ENCODE peak calls at places on chromosomes 2 and 18, in four cellular contexts. E, I, Z and O are unnamed samples.

GRCh38 chr2:46202987-46203386 is 94.2 kb upstream of the EPAS1 start:
- DNase-seq in Z (no peak), E (no peak), I (no peak), O (no peak)

GRCh38 chr18:76491436-76491800 is 3.6 kb downstream of the ZNF516 start:
- DNase-seq in I (no peak), Z (no peak), E (no peak), O (peak)

GRCh38 chr2:133977385-133977784 is 276.5 kb upstream of the MGAT5 start:
- DNase-seq in Z (no peak), E (no peak), I (no peak), O (no peak)

GRCh38 chr2:104919127-104919526 is 65.2 kb downstream of the POU3F3 start:
- DNase-seq in I (no peak), E (no peak), Z (no peak), O (no peak)

GRCh38 chr18:13159579-13159978 is 59.0 kb upstream of the LDLRAD4 start:
- DNase-seq in Z (peak), E (no peak), I (no peak), O (no peak)

GRCh38 chr2:75100011-75100680 is 99.2 kb downstream of the TACR1 start:
- DNase-seq in E (no peak), Z (no peak), I (no peak), O (no peak)

GRCh38 chr2:235746257-235746934 is 252.6 kb downstream of the AGAP1 start:
- DNase-seq in E (no peak), I (no peak), Z (peak), O (peak)

GRCh38 chr2:181943411-181944124 is 42.1 kb upstream of the PPP1R1C start:
- DNase-seq in I (no peak), Z (no peak), E (no peak), O (no peak)

GRCh38 chr2:217223222-217223930 is 363.5 kb upstream of the TNP1 start:
- DNase-seq in I (peak), Z (no peak), E (no peak), O (no peak)

GRCh38 chr2:203301667-203302066 is 26.5 kb upstream of the ABI2 start:
- DNase-seq in Z (no peak), E (no peak), I (no peak), O (no peak)

GRCh38 chr2:16330571-16331351 is 334.9 kb downstream of the CYRIA start:
- DNase-seq in Z (no peak), I (no peak), E (no peak), O (no peak)

GRCh38 chr2:74128206-74128605 is 19.5 kb downstream of the BOLA3 start:
- DNase-seq in E (no peak), Z (no peak), I (no peak), O (no peak)

GRCh38 chr2:164954954-164955701 is at the start of gene SLC38A11:
- DNase-seq in E (no peak), Z (no peak), I (no peak), O (no peak)

GRCh38 chr2:11598228-11598731 is 64.4 kb downstream of the GREB1 start:
- DNase-seq in E (no peak), Z (no peak), I (no peak), O (no peak)

GRCh38 chr2:190996947-190997346 is 17.0 kb downstream of the STAT1 start:
- DNase-seq in E (no peak), I (no peak), Z (no peak), O (no peak)

GRCh38 chr2:190999058-190999457 is 14.9 kb downstream of the STAT1 start:
- DNase-seq in I (no peak), E (no peak), Z (no peak), O (no peak)

GRCh38 chr2:190996338-190996946 is 17.5 kb downstream of the STAT1 start:
- DNase-seq in Z (peak), E (no peak), I (no peak), O (peak)

GRCh38 chr2:190999949-191000665 is 13.9 kb downstream of the STAT1 start:
- DNase-seq in E (no peak), Z (no peak), I (no peak), O (no peak)

DNA sequence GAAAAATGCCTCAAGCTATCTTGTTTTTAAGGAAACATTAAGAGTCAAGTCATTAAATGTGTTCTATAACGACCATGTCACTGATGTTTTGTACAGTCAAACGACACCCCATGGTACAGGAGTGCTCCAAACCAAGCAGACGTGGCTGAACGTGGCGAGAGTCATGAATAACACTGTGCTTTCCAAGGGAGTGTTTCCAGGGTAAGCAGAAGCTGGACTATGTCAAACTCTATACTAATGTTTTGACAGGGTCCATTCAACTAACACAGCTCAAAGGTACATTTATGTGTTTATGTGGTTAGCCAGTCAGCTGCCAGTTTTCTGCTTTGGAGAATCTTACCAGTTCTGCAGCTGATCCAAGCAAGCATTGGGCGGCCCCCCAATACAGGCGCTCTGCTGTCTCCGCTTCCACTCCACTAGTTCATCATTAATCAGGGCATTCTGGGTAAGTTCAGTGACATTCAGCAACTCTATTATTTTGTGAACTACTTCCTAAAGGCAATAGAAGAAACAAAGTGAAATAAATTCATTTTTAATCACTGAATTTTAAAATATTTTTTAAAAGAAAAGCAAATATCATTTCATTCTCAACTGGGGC is 16.4 kb downstream of the STAT1 start:
- DNase-seq in I (no peak), E (no peak), Z (no peak), O (no peak)
- TF ChIP-seq POLR2A in I (peak), E (no peak), Z (no peak), O (no peak)

DNA sequence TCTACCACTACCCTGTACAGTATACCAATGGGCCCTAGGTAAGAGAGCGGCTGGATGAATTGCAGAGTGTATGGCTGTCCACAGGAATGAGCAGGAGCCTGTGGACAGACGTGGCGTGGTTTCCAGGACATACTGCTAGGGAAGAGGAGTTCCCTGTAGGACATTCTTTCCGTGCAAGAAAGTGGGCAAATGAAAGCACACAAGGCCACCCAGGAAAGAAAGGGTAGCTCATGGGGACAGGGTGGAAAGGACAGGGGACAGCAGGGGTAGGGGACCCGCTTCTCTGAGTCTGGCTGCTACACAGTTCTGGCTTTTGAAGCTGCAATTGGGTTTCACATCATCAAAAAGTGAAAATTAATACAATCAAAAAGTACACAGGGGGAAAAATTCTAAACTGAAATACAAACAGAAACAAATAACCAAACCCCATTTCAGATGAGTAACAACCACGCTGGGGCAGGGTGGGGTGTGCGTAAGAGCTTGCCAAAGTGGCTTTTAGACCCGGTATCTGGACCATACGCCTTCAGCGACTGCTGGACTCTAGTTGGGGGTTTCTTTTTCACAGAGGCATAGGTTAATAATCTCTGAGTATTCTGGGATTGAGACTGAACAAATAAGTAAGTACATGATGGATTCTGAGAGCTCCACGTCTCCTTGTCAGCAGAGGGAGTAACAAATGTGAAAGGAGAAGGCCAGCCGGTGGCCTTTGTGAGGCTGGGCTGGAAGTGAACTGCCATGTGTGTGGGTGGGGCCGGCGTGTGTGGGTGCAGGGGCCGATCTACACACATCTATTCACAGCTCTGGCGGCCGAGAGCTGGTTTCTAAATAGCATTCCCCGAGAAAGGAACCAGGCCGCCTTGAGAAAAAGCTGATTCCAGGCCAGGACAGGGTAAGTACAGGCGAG is 84.0 kb downstream of the HDAC4 start:
- DNase-seq in Z (peak), E (no peak), I (no peak), O (no peak)
- TF ChIP-seq TAF1 in Z (peak), E (no peak), I (no peak), O (no peak)

GRCh38 chr2:177221534-177221933 is 8.9 kb downstream of the HNRNPA3 start:
- DNase-seq in Z (no peak), I (no peak), E (no peak), O (no peak)
- TF ChIP-seq POLR2A in Z (no peak), I (no peak), E (peak), O (no peak)

GRCh38 chr18:26532367-26533340 is 15.7 kb downstream of the KCTD1 start:
- DNase-seq in E (no peak), I (no peak), Z (no peak), O (no peak)
- TF ChIP-seq TAF1 in E (no peak), I (no peak), Z (no peak), O (no peak)

GRCh38 chr2:21025690-21026478 is 18.0 kb downstream of the APOB start:
- DNase-seq in E (no peak), I (no peak), Z (no peak), O (no peak)

GRCh38 chr2:21026479-21027282 is 17.2 kb downstream of the APOB start:
- DNase-seq in I (no peak), E (no peak), Z (no peak), O (no peak)

GRCh38 chr2:21030983-21031968 is 12.6 kb downstream of the APOB start:
- DNase-seq in Z (no peak), I (no peak), E (no peak), O (no peak)

GRCh38 chr2:21029519-21029918 is 14.4 kb downstream of the APOB start:
- DNase-seq in Z (no peak), I (no peak), E (no peak), O (no peak)

DNA sequence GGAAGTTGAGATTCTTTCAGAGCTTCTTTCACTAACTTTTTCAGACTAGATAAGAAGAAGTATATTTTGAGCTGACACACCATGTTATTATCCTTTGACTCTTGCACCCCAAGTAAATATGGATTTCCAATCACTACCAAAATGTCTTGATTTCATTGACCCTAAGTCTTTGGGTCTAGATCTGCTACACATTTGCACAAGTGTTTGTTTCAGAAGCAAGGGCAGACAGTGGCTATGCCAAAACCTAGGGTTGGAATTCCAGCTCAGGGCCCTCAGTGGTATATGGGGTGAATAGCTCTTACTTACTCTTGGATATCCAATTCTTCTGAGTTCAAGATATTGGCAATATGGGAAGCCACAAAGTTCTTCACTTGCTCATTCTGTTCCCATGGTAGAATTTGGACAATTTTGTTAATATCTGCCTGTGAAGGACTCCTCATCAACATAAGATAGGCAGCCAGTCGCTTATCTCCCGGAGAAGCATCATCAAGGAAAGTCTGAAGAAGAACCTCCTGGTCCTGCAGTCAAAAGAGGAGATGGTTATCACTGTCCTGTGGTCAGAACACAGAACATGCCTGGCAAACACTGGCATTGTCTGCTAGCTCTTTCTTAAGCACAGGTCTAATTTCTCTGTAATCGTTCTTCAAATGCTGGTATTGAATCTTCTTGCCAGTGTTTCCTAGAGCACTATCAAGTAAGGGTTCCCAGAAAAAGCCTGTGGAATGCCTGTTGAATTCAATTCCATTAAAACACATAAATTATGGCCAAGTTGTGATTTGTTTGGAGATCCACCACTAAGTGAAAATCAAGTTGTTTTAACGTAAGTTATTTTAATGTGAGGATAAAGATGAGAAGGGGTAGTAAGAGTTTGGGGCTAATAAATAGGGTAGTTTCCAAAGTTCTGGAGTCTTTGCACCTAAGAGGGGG is 15.6 kb downstream of the APOB start:
- DNase-seq in Z (no peak), I (no peak), E (no peak), O (no peak)
- TF ChIP-seq POLR2A in Z (no peak), I (no peak), E (no peak), O (no peak)